ENCODE peak calls at places on chromosomes 2 and 18, in five cellular contexts. One of them, this sample, is unnamed.

GRCh38 chr2:31051213-31052185 is 86.7 kb downstream of the GALNT14 start:
- DNase-seq in cardiac fibroblast: no peak
- DNase-seq in tibial artery: no peak
- DNase-seq in fibroblast of pulmonary artery: no peak
- DNase-seq in right atrium auricular region: no peak
- DNase-seq in this sample: no peak

GRCh38 chr2:120346667-120347358 is 877 bp downstream of the INHBB start:
- DNase-seq in cardiac fibroblast: peak
- DNase-seq in tibial artery: no peak
- DNase-seq in fibroblast of pulmonary artery: peak
- DNase-seq in right atrium auricular region: no peak
- DNase-seq in this sample: no peak

GRCh38 chr2:36456227-36456788 is 100.7 kb downstream of the CRIM1 start:
- DNase-seq in cardiac fibroblast: peak
- DNase-seq in tibial artery: peak
- DNase-seq in fibroblast of pulmonary artery: peak
- DNase-seq in right atrium auricular region: peak
- DNase-seq in this sample: no peak

GRCh38 chr2:232863996-232864395 is 6.1 kb upstream of the SNORC start:
- DNase-seq in cardiac fibroblast: no peak
- DNase-seq in tibial artery: no peak
- DNase-seq in fibroblast of pulmonary artery: no peak
- DNase-seq in right atrium auricular region: no peak
- DNase-seq in this sample: no peak

GRCh38 chr18:79749251-79750191 is 48.2 kb upstream of the KCNG2 start:
- DNase-seq in cardiac fibroblast: peak
- DNase-seq in tibial artery: peak
- DNase-seq in fibroblast of pulmonary artery: peak
- DNase-seq in right atrium auricular region: no peak
- DNase-seq in this sample: no peak

GRCh38 chr18:23964282-23965238 is 50.0 kb upstream of the TTC39C start:
- DNase-seq in cardiac fibroblast: no peak
- DNase-seq in tibial artery: no peak
- DNase-seq in fibroblast of pulmonary artery: no peak
- DNase-seq in right atrium auricular region: no peak
- DNase-seq in this sample: no peak

GRCh38 chr2:203804766-203805484 is 62.6 kb upstream of the CTLA4 start:
- DNase-seq in cardiac fibroblast: peak
- DNase-seq in tibial artery: no peak
- DNase-seq in fibroblast of pulmonary artery: peak
- DNase-seq in right atrium auricular region: no peak
- DNase-seq in this sample: no peak

GRCh38 chr2:44205169-44205568 is 36.5 kb downstream of the PPM1B start:
- DNase-seq in cardiac fibroblast: no peak
- DNase-seq in tibial artery: no peak
- DNase-seq in fibroblast of pulmonary artery: no peak
- DNase-seq in right atrium auricular region: no peak
- DNase-seq in this sample: no peak

GRCh38 chr2:238998775-238999174 is 150.9 kb downstream of the TWIST2 start:
- DNase-seq in cardiac fibroblast: no peak
- DNase-seq in tibial artery: no peak
- DNase-seq in fibroblast of pulmonary artery: peak
- DNase-seq in right atrium auricular region: peak
- DNase-seq in this sample: no peak

GRCh38 chr18:21389283-21389682 is 147.3 kb downstream of the GREB1L start:
- DNase-seq in cardiac fibroblast: no peak
- DNase-seq in tibial artery: no peak
- DNase-seq in fibroblast of pulmonary artery: no peak
- DNase-seq in right atrium auricular region: no peak
- DNase-seq in this sample: no peak
- TF ChIP-seq CTCF in cardiac fibroblast: no peak
- TF ChIP-seq CTCF in tibial artery: no peak
- TF ChIP-seq CTCF in fibroblast of pulmonary artery: no peak
- TF ChIP-seq CTCF in right atrium auricular region: no peak
- TF ChIP-seq CTCF in this sample: no peak

DNA sequence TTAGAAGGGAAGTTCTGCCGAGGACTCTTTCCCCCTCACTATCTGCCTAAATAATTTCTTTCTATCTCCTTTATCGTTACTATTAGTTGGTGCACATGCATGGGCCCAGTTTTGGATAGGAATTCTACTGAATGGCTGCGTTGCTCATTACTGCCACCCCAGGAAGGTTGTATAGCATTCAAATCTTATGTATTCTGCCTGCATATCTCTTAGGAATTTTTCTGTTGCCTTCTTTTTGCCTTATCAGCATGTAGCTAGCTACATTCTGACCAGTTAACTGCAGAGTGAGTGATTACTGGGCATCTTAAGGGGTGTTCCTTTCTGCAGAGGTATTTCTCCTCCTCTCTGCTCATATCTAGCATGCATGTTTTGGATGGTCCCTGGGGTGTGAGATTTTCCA is 239.6 kb downstream of the TDRD15 start:
- DNase-seq in cardiac fibroblast: no peak
- DNase-seq in tibial artery: no peak
- DNase-seq in fibroblast of pulmonary artery: no peak
- DNase-seq in right atrium auricular region: no peak
- DNase-seq in this sample: no peak
- TF ChIP-seq CTCF in cardiac fibroblast: no peak
- TF ChIP-seq CTCF in tibial artery: no peak
- TF ChIP-seq CTCF in fibroblast of pulmonary artery: no peak
- TF ChIP-seq CTCF in right atrium auricular region: no peak
- TF ChIP-seq CTCF in this sample: no peak

DNA sequence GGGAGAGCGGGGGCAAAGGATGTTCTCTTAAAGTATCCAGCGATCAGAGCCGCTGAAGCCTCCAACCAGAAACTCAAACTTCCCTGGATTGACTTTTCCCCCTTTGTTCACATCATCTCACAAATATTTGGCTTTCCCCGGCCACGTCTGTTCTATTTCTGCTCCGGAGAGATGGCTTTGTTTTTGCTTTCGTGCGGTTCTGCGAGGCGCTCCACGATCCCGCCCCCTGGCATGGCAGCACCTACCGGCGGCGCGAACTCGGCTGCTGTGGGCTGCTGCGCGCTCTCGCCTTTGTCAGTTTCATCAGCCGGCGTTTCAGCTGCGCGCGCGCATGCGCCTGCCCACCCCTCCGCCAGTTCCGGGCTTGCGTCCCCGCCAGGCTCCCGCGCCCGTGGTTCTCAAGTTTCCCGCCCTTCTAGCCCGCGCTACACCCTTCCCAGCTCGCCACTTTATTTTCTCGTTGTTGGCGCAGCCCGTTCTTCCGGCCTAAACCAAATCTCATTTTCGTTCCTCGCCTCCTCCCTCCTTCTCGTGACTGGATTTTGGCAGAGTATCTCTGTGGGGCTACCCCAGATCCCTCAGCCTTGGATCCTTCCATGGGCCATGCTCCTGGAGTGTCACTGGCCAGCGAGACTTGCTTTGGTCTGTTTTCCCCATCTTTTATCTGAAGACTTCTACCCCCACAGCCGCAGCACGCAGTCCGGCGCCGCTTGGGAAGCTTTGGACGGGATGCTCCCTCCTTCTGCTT is 98.0 kb downstream of the INSIG2 start:
- DNase-seq in cardiac fibroblast: peak
- DNase-seq in tibial artery: peak
- DNase-seq in fibroblast of pulmonary artery: peak
- DNase-seq in right atrium auricular region: peak
- DNase-seq in this sample: peak
- TF ChIP-seq CTCF in cardiac fibroblast: no peak
- TF ChIP-seq CTCF in tibial artery: peak
- TF ChIP-seq CTCF in fibroblast of pulmonary artery: no peak
- TF ChIP-seq CTCF in right atrium auricular region: no peak
- TF ChIP-seq CTCF in this sample: no peak

GRCh38 chr2:27663463-27664244 is at the start of the genes SLC4A1AP and SUPT7L:
- DNase-seq in cardiac fibroblast: peak
- DNase-seq in tibial artery: peak
- DNase-seq in fibroblast of pulmonary artery: peak
- DNase-seq in right atrium auricular region: peak
- DNase-seq in this sample: peak
- TF ChIP-seq CTCF in cardiac fibroblast: peak
- TF ChIP-seq CTCF in tibial artery: no peak
- TF ChIP-seq CTCF in fibroblast of pulmonary artery: no peak
- TF ChIP-seq CTCF in right atrium auricular region: peak
- TF ChIP-seq CTCF in this sample: no peak

DNA sequence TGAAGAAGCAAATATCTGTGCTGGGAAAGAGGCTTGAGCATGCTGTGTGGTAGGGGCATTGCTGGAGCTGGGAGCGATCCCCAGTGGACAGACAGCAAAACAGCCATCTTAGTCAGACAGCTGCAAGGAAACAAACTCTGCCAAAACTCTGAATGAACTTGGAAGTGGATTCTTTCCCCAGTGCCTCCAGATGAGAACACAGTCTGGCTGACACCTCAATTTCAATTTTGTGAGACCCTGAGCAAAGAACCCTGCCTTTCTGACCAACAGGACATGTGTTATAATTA is 23.2 kb upstream of the FAP start:
- DNase-seq in cardiac fibroblast: peak
- DNase-seq in tibial artery: no peak
- DNase-seq in fibroblast of pulmonary artery: peak
- DNase-seq in right atrium auricular region: no peak
- DNase-seq in this sample: no peak
- TF ChIP-seq CTCF in cardiac fibroblast: peak
- TF ChIP-seq CTCF in tibial artery: no peak
- TF ChIP-seq CTCF in fibroblast of pulmonary artery: peak
- TF ChIP-seq CTCF in right atrium auricular region: no peak
- TF ChIP-seq CTCF in this sample: no peak

This sample was measured in GM13976.